ENCODE peak calls at places on chromosomes 6 and 20, in five cellular contexts. D is lower leg skin, U is activated B cell treated with CpG ODN at 0.5 μM for 24 hours, F is HFFc6, Q is WERI-Rb-1. K is an unnamed sample.

GRCh38 chr20:44714701-44715494 is at the start of gene CCN5:
- DNase-seq in D (peak), Q (no peak), F (peak), U (no peak), K (no peak)

GRCh38 chr20:57779401-57780003 is 69.7 kb upstream of the PMEPA1 start:
- DNase-seq in Q (no peak), F (no peak), D (peak), U (no peak), K (no peak)

GRCh38 chr6:54248994-54249393 is 59.2 kb upstream of the TINAG start:
- DNase-seq in U (no peak), F (no peak), D (no peak), Q (no peak), K (no peak)

GRCh38 chr6:2918936-2919335 is 15.8 kb upstream of the SERPINB9 start:
- DNase-seq in F (no peak), D (peak), Q (peak), U (no peak), K (peak)

GRCh38 chr6:62371840-62372239 is 85.8 kb upstream of the KHDRBS2 start:
- DNase-seq in U (no peak), F (no peak), D (no peak), Q (no peak), K (no peak)

GRCh38 chr20:4508773-4509172 is 212.9 kb upstream of the PRND start:
- DNase-seq in Q (no peak), U (no peak), D (no peak), F (no peak), K (no peak)

GRCh38 chr6:109073344-109074235 is 21.1 kb downstream of the SESN1 start:
- DNase-seq in F (peak), U (no peak), Q (peak), D (no peak), K (no peak)

GRCh38 chr6:13712485-13712990 is 903 bp upstream of the RANBP9 start:
- DNase-seq in U (no peak), D (no peak), F (no peak), Q (no peak), K (no peak)

GRCh38 chr6:143426025-143426424 is 24.5 kb downstream of the ADAT2 start:
- DNase-seq in F (no peak), D (no peak), Q (no peak), U (no peak), K (no peak)

GRCh38 chr20:62441986-62442539 is 14.7 kb upstream of the RBBP8NL start:
- DNase-seq in D (no peak), U (no peak), F (no peak), Q (no peak), K (no peak)

GRCh38 chr6:134230087-134230717 is 87.7 kb downstream of the SGK1 start:
- DNase-seq in D (no peak), U (no peak), Q (peak), F (no peak), K (no peak)

GRCh38 chr6:84052204-84052882 is 18.8 kb downstream of the MRAP2 start:
- DNase-seq in U (no peak), F (peak), D (no peak), Q (peak), K (peak)

GRCh38 chr6:139695361-139695760 is 320.9 kb upstream of the CITED2 start:
- DNase-seq in F (no peak), U (no peak), D (no peak), Q (no peak), K (no peak)

GRCh38 chr6:101391772-101392560 is 1.5 kb upstream of the GRIK2 start:
- DNase-seq in D (no peak), F (peak), U (no peak), Q (no peak), K (no peak)

GRCh38 chr6:40999498-41000070 is 39.4 kb downstream of the UNC5CL start:
- DNase-seq in Q (peak), F (peak), D (no peak), U (no peak), K (no peak)

GRCh38 chr6:41428995-41429417 is 93.6 kb downstream of the NCR2 start:
- DNase-seq in D (peak), U (no peak), Q (no peak), F (peak), K (no peak)

GRCh38 chr20:50295762-50296449 is 105.3 kb downstream of the CEBPB start:
- DNase-seq in U (no peak), Q (no peak), D (no peak), F (no peak), K (no peak)

GRCh38 chr6:40588480-40588879 is 1.3 kb upstream of the LRFN2 start:
- DNase-seq in Q (peak), F (no peak), U (no peak), D (no peak), K (no peak)

GRCh38 chr20:48275737-48276342 is 490.6 kb upstream of the SULF2 start:
- DNase-seq in F (no peak), U (no peak), Q (no peak), D (no peak), K (no peak)

GRCh38 chr6:57324538-57324937 is 7.1 kb downstream of the PRIM2 start:
- DNase-seq in U (no peak), D (no peak), F (no peak), Q (no peak), K (no peak)

GRCh38 chr20:37383229-37383989 is 37.5 kb downstream of the SRC start:
- DNase-seq in F (no peak), U (no peak), Q (no peak), D (no peak), K (no peak)

GRCh38 chr6:47276377-47276776 is 33.3 kb downstream of the TNFRSF21 start:
- DNase-seq in D (no peak), Q (no peak), F (no peak), U (no peak), K (no peak)

GRCh38 chr6:161168281-161168891 is 105.5 kb downstream of the AGPAT4 start:
- DNase-seq in F (peak), D (no peak), U (no peak), Q (no peak), K (peak)

GRCh38 chr6:87700729-87701675 is 1.0 kb downstream of the AKIRIN2 start:
- DNase-seq in D (peak), Q (peak), U (peak), F (peak), K (no peak)

GRCh38 chr6:142132625-142133024 is at the start of gene GJE1:
- DNase-seq in Q (no peak), F (no peak), D (no peak), U (no peak), K (no peak)

GRCh38 chr6:9437836-9438235 is 977.0 kb downstream of the TFAP2A start:
- DNase-seq in F (peak), Q (no peak), D (no peak), U (no peak), K (no peak)

GRCh38 chr20:10538768-10539167 is 103.7 kb downstream of the SLX4IP start:
- DNase-seq in D (no peak), Q (no peak), U (no peak), F (no peak), K (no peak)

GRCh38 chr20:14498809-14499208 is 161.4 kb upstream of the FLRT3 start:
- DNase-seq in U (no peak), D (no peak), Q (peak), F (no peak), K (no peak)

GRCh38 chr20:37574199-37574890 is 46.7 kb upstream of the BLCAP start:
- DNase-seq in F (peak), D (peak), Q (no peak), U (no peak), K (peak)

GRCh38 chr6:6191476-6191875 is 129.0 kb downstream of the F13A1 start:
- DNase-seq in Q (no peak), F (no peak), U (no peak), D (no peak), K (no peak)

GRCh38 chr6:52108128-52108527 is 20.7 kb upstream of the PKHD1 start:
- DNase-seq in Q (peak), U (no peak), D (no peak), F (no peak), K (no peak)

GRCh38 chr20:64205611-64206026 is 41.4 kb downstream of the MYT1 start:
- DNase-seq in D (no peak), U (no peak), Q (no peak), F (no peak), K (no peak)

GRCh38 chr20:22805219-22805618 is 220.8 kb upstream of the FOXA2 start:
- DNase-seq in D (peak), U (no peak), Q (no peak), F (no peak), K (no peak)

GRCh38 chr6:107488174-107488874 is 1.6 kb upstream of the SOBP start:
- DNase-seq in Q (no peak), F (no peak), U (no peak), D (no peak), K (no peak)

GRCh38 chr6:51477912-51478311 is 609.5 kb downstream of the PKHD1 start:
- DNase-seq in U (no peak), Q (no peak), F (no peak), D (no peak), K (no peak)

GRCh38 chr6:48733581-48733980 is 622.6 kb upstream of the PTCHD4 start:
- DNase-seq in F (peak), Q (no peak), U (no peak), D (no peak), K (no peak)

DNA sequence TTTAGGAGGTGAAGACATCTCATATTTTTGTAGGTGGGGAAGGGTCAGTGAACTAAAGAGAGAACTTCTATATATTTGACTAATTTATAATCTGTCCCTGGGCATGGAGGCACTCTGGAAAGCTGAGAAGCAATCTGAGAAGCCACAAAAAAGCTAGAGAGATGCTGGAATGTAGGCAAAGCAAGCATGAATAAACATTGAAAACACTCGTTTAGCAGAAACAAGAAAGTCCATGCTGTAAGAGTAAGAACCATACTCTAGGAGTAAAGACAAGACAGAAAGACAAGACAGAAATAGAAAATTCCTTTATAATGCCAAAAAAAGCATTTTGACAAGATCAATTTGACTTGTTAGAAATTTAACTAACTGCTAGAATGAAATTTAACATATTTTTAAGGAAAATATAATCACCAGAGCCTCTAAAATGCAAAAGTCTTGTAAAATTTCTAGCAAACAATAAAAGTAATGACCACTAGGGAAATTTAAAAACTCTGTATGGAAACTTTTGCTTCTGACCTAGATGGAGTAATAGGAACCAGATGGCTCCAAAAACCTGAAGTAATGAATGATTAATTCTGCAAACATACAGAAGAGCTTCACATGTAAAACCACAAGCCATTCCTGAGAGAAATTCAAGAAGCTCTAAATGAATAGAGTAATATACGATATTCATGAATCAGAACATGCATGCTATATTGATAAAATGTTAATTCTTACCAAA is 625.6 kb upstream of the PTCHD4 start:
- DNase-seq in F (peak), Q (no peak), U (no peak), D (no peak), K (no peak)
- TF ChIP-seq CTCF in F (peak), Q (no peak), U (no peak), D (no peak), K (peak)

GRCh38 chr6:157272866-157273755 is 50.2 kb downstream of the TMEM242 start:
- DNase-seq in Q (peak), U (peak), F (no peak), D (peak), K (no peak)
- TF ChIP-seq CTCF in Q (no peak), U (no peak), F (peak), D (no peak), K (no peak)

GRCh38 chr6:69729870-69730449 is 66.8 kb downstream of the LMBRD1 start:
- DNase-seq in Q (no peak), U (no peak), F (no peak), D (no peak), K (no peak)
- TF ChIP-seq CTCF in Q (no peak), U (no peak), F (peak), D (no peak), K (peak)

GRCh38 chr6:97501875-97502274 is 218.9 kb upstream of the MMS22L start:
- DNase-seq in D (no peak), U (no peak), F (no peak), Q (no peak), K (no peak)
- TF ChIP-seq CTCF in D (no peak), U (no peak), F (no peak), Q (no peak), K (no peak)

GRCh38 chr20:2476742-2477615 is 6.4 kb upstream of the SNRPB start:
- DNase-seq in F (no peak), D (no peak), Q (no peak), U (no peak), K (no peak)
- TF ChIP-seq CTCF in F (peak), D (no peak), Q (peak), U (no peak), K (peak)

DNA sequence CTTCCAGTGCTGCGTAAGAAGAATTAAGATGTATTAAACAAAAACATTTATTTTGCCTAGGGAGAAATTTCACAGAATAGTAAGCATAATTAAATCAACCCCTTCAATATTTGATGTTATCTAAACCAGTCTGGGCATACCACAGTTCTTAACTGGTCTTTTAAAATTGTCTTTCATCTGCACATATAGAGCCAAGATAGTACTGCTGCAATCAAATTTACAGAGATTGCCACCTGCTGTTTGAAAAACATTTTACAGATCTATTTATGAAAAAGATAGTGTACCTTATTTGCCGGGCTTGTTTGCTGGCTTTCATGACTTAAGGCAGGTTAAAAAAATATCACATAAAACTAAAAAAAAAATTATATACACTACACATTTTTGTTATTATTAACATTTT is 323.2 kb downstream of the ADGRB3 start:
- DNase-seq in Q (no peak), U (no peak), F (no peak), D (no peak), K (no peak)
- TF ChIP-seq CTCF in Q (peak), U (no peak), F (no peak), D (no peak), K (peak)

GRCh38 chr20:38660429-38660828 is 58.8 kb downstream of the ARHGAP40 start:
- DNase-seq in D (no peak), Q (no peak), U (no peak), F (no peak), K (no peak)

GRCh38 chr20:38657390-38657789 is 55.8 kb downstream of the ARHGAP40 start:
- DNase-seq in Q (no peak), F (no peak), U (no peak), D (no peak), K (no peak)

GRCh38 chr20:38659613-38659880 is 57.9 kb downstream of the ARHGAP40 start:
- DNase-seq in F (no peak), Q (no peak), U (no peak), D (no peak), K (no peak)

GRCh38 chr20:38663660-38664059 is 60.6 kb upstream of the SLC32A1 start:
- DNase-seq in U (no peak), F (no peak), Q (no peak), D (no peak), K (no peak)

DNA sequence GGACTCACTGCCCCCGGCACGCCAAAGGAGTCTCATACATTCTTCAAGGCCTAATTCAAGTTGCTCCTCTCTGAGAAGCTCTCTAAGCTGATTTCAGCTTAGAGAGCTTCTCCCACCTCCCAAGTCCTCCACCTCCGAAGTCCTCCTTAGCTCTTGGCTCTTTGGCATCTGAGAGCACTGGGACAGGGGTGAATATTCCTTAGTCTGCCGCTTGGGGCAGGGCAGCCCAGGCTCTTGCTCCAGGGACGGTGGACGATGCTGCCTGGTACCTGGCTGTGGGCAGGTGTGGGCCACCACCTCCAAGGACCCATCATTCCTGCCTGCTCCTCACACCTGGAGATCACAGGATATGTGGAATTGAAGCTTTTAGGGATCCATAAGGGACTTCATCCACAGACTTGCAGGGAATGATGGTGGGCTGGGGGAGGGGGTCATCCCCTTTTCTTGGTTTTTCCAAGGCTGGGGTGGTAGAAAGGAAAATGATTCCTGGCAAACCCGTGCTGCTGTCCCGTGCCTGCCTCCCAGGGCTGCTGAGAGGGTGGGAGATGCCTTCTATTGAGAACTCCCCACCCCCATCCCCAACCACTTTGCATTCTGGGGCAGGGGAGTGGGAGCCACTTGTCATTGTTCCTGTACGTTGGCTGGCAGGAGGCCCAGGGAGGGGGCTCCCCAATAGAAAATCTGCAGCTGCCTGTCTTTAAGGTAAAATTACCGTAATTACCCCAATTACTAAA is 57.4 kb downstream of the ARHGAP40 start:
- DNase-seq in F (no peak), Q (peak), U (no peak), D (no peak), K (no peak)
- TF ChIP-seq CTCF in F (peak), Q (peak), U (no peak), D (no peak), K (peak)

DNA sequence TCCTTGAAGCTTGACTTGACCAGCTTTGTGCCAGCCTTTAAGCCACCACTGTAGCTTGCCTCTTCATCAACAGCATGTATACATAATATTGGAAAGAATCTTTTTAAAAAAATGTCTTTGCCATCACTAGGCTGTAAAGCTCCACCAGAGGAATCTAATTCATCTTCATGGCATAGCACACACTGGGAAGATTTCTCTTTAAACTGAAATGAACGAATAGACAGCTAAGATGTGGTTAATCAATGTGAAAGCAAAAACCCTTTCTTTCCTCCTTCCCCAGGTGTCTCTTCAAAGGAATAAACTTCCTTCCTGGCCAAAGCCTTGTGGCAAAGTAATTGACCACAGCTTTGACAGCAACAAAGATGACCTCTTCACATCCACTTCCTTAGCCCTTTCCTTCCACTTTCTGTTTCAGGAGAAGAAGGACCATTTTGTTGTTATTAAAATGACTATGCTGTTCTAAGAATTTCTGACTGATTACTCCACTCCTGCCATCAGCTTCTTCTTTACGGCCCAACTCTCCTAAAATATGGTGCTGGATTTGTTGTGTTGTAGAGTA is 428.7 kb upstream of the SOX4 start:
- DNase-seq in Q (no peak), D (no peak), F (no peak), U (no peak), K (no peak)
- TF ChIP-seq CTCF in Q (no peak), D (no peak), F (no peak), U (no peak), K (no peak)